ENCODE peak calls at places on chromosomes 7 and 10, in ten cellular contexts. N is globus pallidus; W is A549; L is activated CD8-positive, alpha-beta memory T cell treated with anti-CD3 and anti-CD28 coated beads for 24 hours; U is HuH-7.5; I is GM12865; T is stimulated activated CD4-positive, alpha-beta T cell treated with anti-CD3 and anti-CD28 coated beads, Interleukin-1b, Interleukin-23, amount 100 ng/mL, for 1 hour; Z is T follicular helper cell; B is iPS DF 19.7; P is T1000. M is an unnamed sample.

GRCh38 chr7:149720372-149721083 is 52.9 kb downstream of the ZNF467 start:
- DNase-seq in I (peak), Z (no peak), U (peak), P (no peak), L (peak), B (no peak), T (no peak), W (no peak), N (peak), M (no peak)

GRCh38 chr10:91689731-91690168 is 56.9 kb upstream of the PPP1R3C start:
- DNase-seq in L (no peak), I (no peak), U (no peak), P (no peak), W (no peak), B (no peak), N (peak), Z (no peak), T (no peak), M (no peak)

GRCh38 chr10:7756360-7756992 is 31.3 kb downstream of the KIN start:
- DNase-seq in P (no peak), L (no peak), U (no peak), N (peak), I (peak), W (peak), T (no peak), Z (peak), B (peak), M (no peak)

GRCh38 chr10:22624289-22624738 is 90.1 kb downstream of the PIP4K2A start:
- DNase-seq in Z (no peak), N (no peak), W (peak), I (no peak), T (no peak), L (no peak), U (no peak), B (no peak), P (no peak), M (no peak)

GRCh38 chr7:80656029-80656428 is 17.6 kb downstream of the CD36 start:
- DNase-seq in P (no peak), U (no peak), B (no peak), N (no peak), L (no peak), W (no peak), Z (no peak), I (no peak), T (no peak), M (no peak)

GRCh38 chr7:53624391-53624790 is 589.0 kb downstream of the POM121L12 start:
- DNase-seq in T (no peak), Z (no peak), N (no peak), U (no peak), I (no peak), L (no peak), W (no peak), P (no peak), B (no peak), M (no peak)

GRCh38 chr7:45975847-45976484 is 54.9 kb upstream of the IGFBP3 start:
- DNase-seq in U (no peak), N (no peak), P (no peak), W (no peak), T (no peak), Z (no peak), B (no peak), I (no peak), L (peak), M (no peak)

GRCh38 chr7:55100962-55101327 is 82.1 kb downstream of the EGFR start:
- DNase-seq in L (no peak), T (no peak), B (no peak), I (no peak), U (no peak), P (no peak), W (no peak), N (no peak), Z (no peak), M (no peak)

GRCh38 chr10:18104223-18104872 is 35.9 kb upstream of the CACNB2 start:
- DNase-seq in W (peak), T (peak), P (no peak), B (no peak), L (peak), I (peak), N (peak), U (no peak), Z (peak), M (no peak)

GRCh38 chr7:102927303-102927933 is 14.6 kb downstream of the LRRC17 start:
- DNase-seq in L (no peak), P (no peak), I (no peak), N (no peak), Z (no peak), B (no peak), T (no peak), U (no peak), W (no peak), M (no peak)

GRCh38 chr7:80957226-80957625 is 38.4 kb upstream of the SEMA3C start:
- DNase-seq in T (no peak), U (no peak), L (no peak), I (no peak), N (no peak), W (no peak), P (no peak), Z (no peak), B (no peak), M (no peak)

GRCh38 chr10:125396651-125397050 is 236.3 kb upstream of the CTBP2 start:
- DNase-seq in P (no peak), I (no peak), B (no peak), T (no peak), N (no peak), W (no peak), L (no peak), U (no peak), Z (no peak), M (no peak)

GRCh38 chr10:70843776-70844489 is 28.2 kb downstream of the SGPL1 start:
- DNase-seq in N (no peak), P (no peak), Z (no peak), W (no peak), T (no peak), I (no peak), L (no peak), B (no peak), U (no peak), M (no peak)

GRCh38 chr10:860519-860918 is 71.0 kb downstream of the LARP4B start:
- DNase-seq in Z (no peak), W (no peak), T (no peak), B (no peak), L (no peak), N (no peak), I (no peak), U (no peak), P (no peak), M (no peak)

GRCh38 chr10:69901623-69902505 is 100.2 kb downstream of the COL13A1 start:
- DNase-seq in P (no peak), B (no peak), Z (no peak), T (no peak), N (no peak), U (peak), I (peak), W (peak), L (no peak), M (no peak)

GRCh38 chr7:18004372-18004771 is 23.3 kb downstream of the PRPS1L1 start:
- DNase-seq in T (no peak), L (no peak), N (no peak), B (no peak), I (no peak), Z (no peak), W (no peak), P (no peak), U (no peak), M (no peak)

GRCh38 chr7:108525327-108525984 is 479 bp downstream of the PNPLA8 start:
- DNase-seq in U (peak), I (no peak), L (no peak), W (peak), N (no peak), P (peak), T (no peak), B (peak), Z (no peak), M (no peak)

GRCh38 chr7:34718867-34719266 is 60.8 kb downstream of the NPSR1 start:
- DNase-seq in Z (no peak), L (no peak), B (no peak), U (no peak), I (no peak), N (no peak), P (no peak), T (no peak), W (no peak), M (no peak)

GRCh38 chr7:28855538-28856217 is 102.5 kb downstream of the TRIL start:
- DNase-seq in W (peak), N (no peak), Z (no peak), P (peak), B (no peak), U (peak), T (no peak), I (no peak), L (no peak), M (no peak)

GRCh38 chr10:104273291-104273690 is 4.3 kb downstream of the GSTO2 start:
- DNase-seq in N (no peak), B (no peak), P (no peak), T (no peak), I (no peak), W (no peak), L (no peak), Z (no peak), U (no peak), M (no peak)

GRCh38 chr10:102713483-102713813 is 749 bp downstream of the ARL3 start:
- DNase-seq in Z (no peak), B (no peak), W (no peak), U (no peak), L (no peak), N (no peak), I (no peak), T (no peak), P (no peak), M (no peak)

GRCh38 chr7:26144681-26145080 is 7.3 kb upstream of the NFE2L3 start:
- DNase-seq in N (no peak), P (no peak), B (no peak), Z (no peak), L (no peak), W (no peak), U (no peak), I (no peak), T (no peak), M (no peak)

GRCh38 chr7:134905375-134905774 is 80.9 kb upstream of the AGBL3 start:
- DNase-seq in T (no peak), B (no peak), Z (no peak), W (no peak), I (no peak), U (no peak), P (no peak), N (no peak), L (no peak), M (no peak)

GRCh38 chr10:66215005-66215404 is 710.8 kb upstream of the LRRTM3 start:
- DNase-seq in I (peak), W (peak), B (no peak), T (no peak), Z (no peak), N (no peak), L (no peak), P (no peak), U (no peak), M (no peak)

GRCh38 chr10:29495366-29495765 is 139.4 kb downstream of the SVIL start:
- DNase-seq in N (no peak), T (no peak), W (no peak), B (no peak), U (no peak), Z (no peak), P (no peak), L (no peak), I (no peak), M (no peak)

GRCh38 chr10:116819999-116820677 is 29.2 kb upstream of the ENO4 start:
- DNase-seq in P (no peak), W (no peak), Z (no peak), I (no peak), L (no peak), U (no peak), B (no peak), T (no peak), N (no peak), M (no peak)

GRCh38 chr10:15150563-15150962 is 17.9 kb downstream of the NMT2 start:
- DNase-seq in T (no peak), Z (no peak), N (no peak), P (no peak), B (no peak), L (no peak), W (no peak), I (no peak), U (no peak), M (no peak)

GRCh38 chr10:80171248-80171660 is 34.1 kb downstream of the ANXA11 start:
- DNase-seq in P (no peak), T (no peak), L (no peak), U (no peak), I (no peak), W (no peak), N (no peak), Z (no peak), B (no peak), M (no peak)

GRCh38 chr10:69969961-69970360 is 82.7 kb upstream of the MACROH2A2 start:
- DNase-seq in T (no peak), L (no peak), P (no peak), W (no peak), U (no peak), I (no peak), N (no peak), Z (no peak), B (no peak), M (no peak)

GRCh38 chr7:85471312-85471711 is 284.5 kb upstream of the SEMA3D start:
- DNase-seq in N (no peak), B (no peak), L (no peak), T (no peak), Z (no peak), U (no peak), I (no peak), P (no peak), W (no peak), M (no peak)

GRCh38 chr10:113679463-113680171 is at the start of gene CASP7:
- DNase-seq in Z (peak), N (peak), U (peak), L (peak), I (peak), T (peak), B (peak), P (peak), W (peak), M (peak)

GRCh38 chr10:16314259-16314658 is 122.6 kb upstream of the PTER start:
- DNase-seq in B (peak), L (no peak), P (no peak), U (no peak), W (peak), N (no peak), Z (no peak), T (no peak), I (peak), M (no peak)

GRCh38 chr7:129774359-129774758 is 162.8 kb downstream of the NRF1 start:
- DNase-seq in B (no peak), U (no peak), I (no peak), Z (no peak), T (no peak), P (no peak), L (no peak), W (no peak), N (no peak), M (no peak)

GRCh38 chr7:13563257-13563656 is 426.2 kb downstream of the ETV1 start:
- DNase-seq in N (no peak), I (no peak), U (no peak), L (no peak), Z (no peak), B (no peak), T (no peak), P (no peak), W (no peak), M (no peak)

GRCh38 chr7:133021196-133021595 is 60.7 kb downstream of the CHCHD3 start:
- DNase-seq in W (no peak), L (no peak), T (no peak), P (no peak), B (no peak), Z (no peak), N (no peak), I (no peak), U (no peak), M (no peak)

GRCh38 chr10:3740157-3740871 is 44.7 kb downstream of the KLF6 start:
- DNase-seq in P (no peak), N (no peak), T (no peak), W (peak), Z (no peak), I (peak), B (no peak), L (no peak), U (peak), M (no peak)

GRCh38 chr10:95337354-95337753 is 46.6 kb upstream of the PDLIM1 start:
- DNase-seq in P (no peak), B (no peak), Z (no peak), W (no peak), I (no peak), N (no peak), U (no peak), T (no peak), L (no peak), M (no peak)

GRCh38 chr10:132065491-132066105 is at the start of gene JAKMIP3:
- DNase-seq in I (no peak), W (peak), T (no peak), B (no peak), U (peak), L (peak), Z (no peak), P (peak), N (peak), M (no peak)

GRCh38 chr10:72688208-72688651 is 3.7 kb upstream of the MCU start:
- DNase-seq in P (no peak), W (peak), I (peak), T (no peak), N (no peak), L (no peak), U (peak), B (no peak), Z (no peak), M (no peak)